ENCODE peak calls at places on chromosomes 7 and 10, in four cellular contexts. L, J, I and Q are unnamed samples.

GRCh38 chr7:77687747-77688144 is 8.5 kb upstream of the RSBN1L start:
- DNase-seq in L (no peak), J (no peak), I (no peak), Q (no peak)

GRCh38 chr7:12653127-12653917 is 34.1 kb upstream of the ARL4A start:
- DNase-seq in L (peak), J (no peak), I (peak), Q (no peak)

GRCh38 chr7:101882595-101883564 is 65.5 kb downstream of the CUX1 start:
- DNase-seq in L (peak), J (no peak), I (peak), Q (no peak)

GRCh38 chr7:1460757-1461639 is 1.7 kb upstream of the MICALL2 start:
- DNase-seq in L (peak), J (no peak), I (peak), Q (no peak)

GRCh38 chr10:124677871-124678565 is 66.2 kb downstream of the FAM53B start:
- DNase-seq in L (peak), J (no peak), I (peak), Q (no peak)

GRCh38 chr10:128896183-128896805 is 570.7 kb upstream of the MGMT start:
- DNase-seq in L (no peak), J (no peak), I (no peak), Q (no peak)

GRCh38 chr7:94047965-94048364 is 43.8 kb upstream of the BET1 start:
- DNase-seq in L (no peak), J (no peak), I (no peak), Q (no peak)

GRCh38 chr7:13742126-13742525 is 247.3 kb downstream of the ETV1 start:
- DNase-seq in L (peak), J (no peak), I (peak), Q (no peak)

GRCh38 chr10:131514454-131514853 is 202.9 kb upstream of the TCERG1L start:
- DNase-seq in L (no peak), J (no peak), I (no peak), Q (no peak)

GRCh38 chr7:29990931-29991330 is 1.3 kb upstream of the SCRN1 start:
- DNase-seq in L (no peak), J (no peak), I (no peak), Q (no peak)

GRCh38 chr10:48470115-48470892 is 134.6 kb downstream of the ARHGAP22 start:
- DNase-seq in L (peak), J (no peak), I (no peak), Q (no peak)

GRCh38 chr7:4235596-4235995 is 446.5 kb upstream of the FOXK1 start:
- DNase-seq in L (no peak), J (no peak), I (no peak), Q (no peak)

GRCh38 chr7:90708841-90709317 is 112.8 kb downstream of the CDK14 start:
- DNase-seq in L (peak), J (peak), I (peak), Q (peak)

GRCh38 chr10:31838065-31838464 is 90.6 kb downstream of the ARHGAP12 start:
- DNase-seq in L (no peak), J (no peak), I (no peak), Q (no peak)

GRCh38 chr10:110400173-110400947 is 95.6 kb upstream of the SMNDC1 start:
- DNase-seq in L (peak), J (no peak), I (no peak), Q (no peak)

GRCh38 chr10:77667426-77668324 is 30.1 kb upstream of the KCNMA1 start:
- DNase-seq in L (no peak), J (peak), I (no peak), Q (no peak)

GRCh38 chr10:116947838-116948529 is 57.0 kb downstream of the SHTN1 start:
- DNase-seq in L (peak), J (no peak), I (peak), Q (no peak)

GRCh38 chr10:73992899-73993788 is 4.8 kb upstream of the VCL start:
- DNase-seq in L (peak), J (no peak), I (peak), Q (no peak)

GRCh38 chr7:125383324-125383723 is 453.7 kb upstream of the POT1 start:
- DNase-seq in L (no peak), J (no peak), I (no peak), Q (no peak)

DNA sequence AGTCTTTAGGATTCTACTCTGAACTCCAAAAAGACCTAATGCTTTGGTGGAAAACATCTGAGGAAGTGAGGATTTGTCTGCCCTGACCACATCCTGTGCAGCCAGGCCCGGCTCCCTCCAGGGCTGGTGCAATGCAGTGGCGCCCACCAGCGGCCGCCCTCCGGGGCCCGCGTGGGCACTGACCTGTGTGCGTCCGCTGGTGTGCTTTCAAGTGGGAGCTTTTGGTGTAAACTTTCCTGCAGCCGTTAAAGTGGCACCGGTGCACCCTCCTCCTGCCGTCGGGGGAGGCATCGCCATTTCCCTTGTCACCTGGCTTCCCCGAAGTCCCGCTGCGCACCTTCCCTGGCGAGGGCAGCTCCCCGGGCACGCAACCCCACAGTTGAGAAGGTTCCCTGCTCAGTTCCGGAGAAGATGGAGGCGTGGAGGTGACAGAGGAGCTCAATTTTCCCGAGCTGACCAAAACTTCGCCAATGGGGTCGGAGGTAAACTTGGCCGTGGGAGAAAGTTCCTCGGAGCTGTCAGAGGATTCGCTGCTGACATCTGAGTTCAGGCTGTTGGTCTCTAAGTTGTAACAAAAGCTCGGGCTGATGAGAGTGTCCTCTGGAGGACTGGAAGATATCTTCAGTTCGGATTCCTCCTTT is 3.4 kb downstream of the KLF6 start:
- DNase-seq in L (peak), J (no peak), I (peak), Q (no peak)
- TF ChIP-seq CTCF in L (peak), J (peak), I (peak), Q (peak)

DNA sequence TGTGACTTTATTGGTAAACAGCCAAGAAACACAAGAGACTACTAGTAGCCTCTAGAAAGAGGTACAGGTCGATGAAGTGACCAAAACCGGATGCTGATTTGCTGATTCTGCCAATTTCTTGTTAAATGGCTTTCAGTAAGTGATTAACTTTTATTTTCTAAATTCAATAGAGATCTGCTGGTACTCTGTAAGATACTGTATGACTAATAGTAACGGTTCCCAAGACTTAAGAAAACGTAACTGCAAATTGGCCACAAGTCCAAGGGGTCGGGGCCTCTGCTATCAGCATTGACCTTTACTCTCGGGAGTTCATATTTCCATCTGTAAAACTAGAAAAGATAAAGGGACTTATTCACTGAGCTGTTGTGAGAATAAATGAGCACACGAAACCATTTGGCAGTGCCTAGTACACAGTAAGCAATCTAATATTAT is 1.4 kb downstream of the FAM3C start:
- DNase-seq in L (peak), J (no peak), I (peak), Q (no peak)
- H3K4me3 ChIP-seq in L (peak), J (peak), I (peak), Q (peak)

GRCh38 chr10:72331575-72332422 is 22.9 kb downstream of the DNAJB12 start:
- DNase-seq in L (peak), J (peak), I (peak), Q (peak)
- TF ChIP-seq CTCF in L (no peak), J (peak), I (no peak), Q (peak)

GRCh38 chr7:2812119-2812487 is 32.0 kb downstream of the GNA12 start:
- DNase-seq in L (peak), J (no peak), I (peak), Q (no peak)

GRCh38 chr7:2809903-2810628 is 34.0 kb downstream of the GNA12 start:
- DNase-seq in L (no peak), J (no peak), I (no peak), Q (no peak)

GRCh38 chr7:2810682-2811471 is 33.2 kb downstream of the GNA12 start:
- DNase-seq in L (no peak), J (no peak), I (no peak), Q (no peak)

GRCh38 chr7:2812831-2813230 is 31.3 kb downstream of the GNA12 start:
- DNase-seq in L (no peak), J (no peak), I (peak), Q (no peak)

DNA sequence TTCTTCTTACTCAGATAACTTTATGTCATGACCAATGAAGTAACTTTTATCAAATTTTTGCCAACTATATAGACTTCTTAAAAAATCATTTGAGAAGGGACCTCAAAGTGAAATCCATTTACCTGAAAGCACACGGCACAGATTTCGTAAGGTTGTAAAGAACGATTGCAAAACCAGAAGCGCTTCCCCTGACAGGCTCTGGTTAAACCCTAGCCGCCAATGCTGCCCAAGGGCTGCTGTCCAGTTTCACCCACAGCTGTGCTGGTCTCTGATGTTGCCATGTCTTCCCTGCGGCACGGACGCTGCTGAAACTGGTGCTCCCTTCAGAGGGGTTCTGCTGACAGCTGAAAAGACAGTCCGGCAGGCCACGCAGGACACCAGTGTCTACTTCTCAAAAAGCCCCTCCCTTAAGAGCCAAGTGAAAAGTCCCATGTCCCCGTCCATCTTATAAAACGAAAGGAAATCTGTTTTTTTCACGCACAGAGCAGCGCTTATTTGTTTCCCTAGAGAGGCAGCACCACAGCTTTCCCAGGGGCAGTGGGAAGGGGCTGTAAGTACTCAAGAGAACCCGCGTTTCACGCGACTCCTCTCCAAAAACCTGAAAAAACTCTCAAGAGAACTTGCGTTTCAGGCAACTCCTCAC is 32.5 kb downstream of the GNA12 start:
- DNase-seq in L (peak), J (no peak), I (peak), Q (no peak)
- H3K4me3 ChIP-seq in L (peak), J (no peak), I (peak), Q (no peak)

DNA sequence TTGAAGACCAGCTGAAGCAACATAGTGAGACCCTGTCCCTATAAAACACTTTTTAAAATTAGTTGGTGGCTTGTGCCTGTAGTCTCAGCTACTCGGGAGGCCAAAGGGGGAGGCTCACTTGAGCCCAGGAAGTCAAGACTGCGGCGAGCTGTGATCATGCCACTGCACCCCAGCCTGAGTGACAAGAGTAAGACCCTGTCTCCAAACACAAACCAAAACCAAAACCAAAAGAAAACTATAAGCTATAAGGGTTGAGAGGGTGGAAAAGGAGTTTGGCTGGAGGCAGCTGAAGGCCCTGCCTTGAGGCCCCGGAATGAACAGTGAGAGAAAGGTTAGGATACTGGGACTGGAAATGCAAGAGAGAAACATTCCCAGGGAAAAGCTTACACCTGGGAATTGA is 10.9 kb upstream of the EXOC6 start:
- DNase-seq in L (no peak), J (no peak), I (no peak), Q (no peak)
- TF ChIP-seq CTCF in L (no peak), J (no peak), I (no peak), Q (no peak)